ENCODE peak calls at places on chromosomes 11 and 22, in seven cellular contexts. Z is ascending aorta, Y is HCT116, W is choroid plexus epithelial cell, V is AG10803, M is PC-3, F is heart left ventricle. U is an unnamed sample.

GRCh38 chr11:69804769-69805508 is 14.3 kb downstream of the FGF3 start:
- DNase-seq in Z (no peak), Y (no peak), W (no peak), V (no peak), M (no peak), F (peak; percentile 66), U (no peak)

GRCh38 chr11:111878385-111878765 is 590 bp downstream of the FDXACB1 start:
- DNase-seq in Z (no peak), Y (peak; percentile 3), W (peak; percentile 17), V (no peak), M (peak; percentile 45), F (no peak), U (peak; percentile 40)

GRCh38 chr11:97409141-97409540 is 1019.3 kb downstream of the JRKL start:
- DNase-seq in Z (no peak), Y (no peak), W (no peak), V (no peak), M (no peak), F (no peak), U (no peak)

GRCh38 chr11:15418887-15419286 is 304.2 kb downstream of the INSC start:
- DNase-seq in Z (no peak), Y (no peak), W (no peak), V (no peak), M (no peak), F (no peak), U (no peak)

GRCh38 chr11:47856186-47856585 is 8.0 kb upstream of the NUP160 start:
- DNase-seq in Z (no peak), Y (no peak), W (peak; percentile 29), V (no peak), M (no peak), F (no peak), U (peak; percentile 55)

GRCh38 chr11:1171223-1171984 is 13.7 kb downstream of the MUC5AC start:
- DNase-seq in Z (no peak), Y (no peak), W (no peak), V (no peak), M (no peak), F (peak; percentile 5), U (no peak)

GRCh38 chr22:42286205-42286604 is 15.8 kb upstream of the TCF20 start:
- DNase-seq in Z (no peak), Y (no peak), W (no peak), V (no peak), M (no peak), F (no peak), U (no peak)

GRCh38 chr22:27124336-27125023 is 467.1 kb downstream of the MIAT start:
- DNase-seq in Z (peak; percentile 23), Y (no peak), W (no peak), V (peak; percentile 51), M (no peak), F (peak; percentile 72), U (peak; percentile 59)

GRCh38 chr22:29633514-29634312 is 30.3 kb downstream of the NF2 start:
- DNase-seq in Z (no peak), Y (no peak), W (no peak), V (no peak), M (peak; percentile 75), F (no peak), U (peak; percentile 42)

GRCh38 chr11:62928011-62928410 is 6.8 kb upstream of the CHRM1 start:
- DNase-seq in Z (no peak), Y (no peak), W (no peak), V (no peak), M (no peak), F (no peak), U (no peak)

GRCh38 chr22:23202812-23203451 is 22.6 kb downstream of the BCR start:
- DNase-seq in Z (no peak), Y (no peak), W (no peak), V (no peak), M (no peak), F (no peak), U (no peak)

GRCh38 chr11:61684870-61685610 is 4.8 kb downstream of the DAGLA start:
- DNase-seq in Z (no peak), Y (no peak), W (peak; percentile 51), V (no peak), M (no peak), F (no peak), U (no peak)

GRCh38 chr11:58334708-58335107 is 24.2 kb downstream of the OR5B17 start:
- DNase-seq in Z (no peak), Y (peak; percentile 31), W (peak; percentile 79), V (peak; percentile 76), M (peak; percentile 97), F (no peak), U (peak; percentile 76)

GRCh38 chr11:65215441-65216076 is 33.8 kb downstream of the CAPN1 start:
- DNase-seq in Z (no peak), Y (no peak), W (no peak), V (no peak), M (no peak), F (no peak), U (no peak)

GRCh38 chr11:23976776-23977380 is 520.0 kb upstream of the LUZP2 start:
- DNase-seq in Z (no peak), Y (no peak), W (peak; percentile 71), V (peak; percentile 63), M (no peak), F (no peak), U (peak; percentile 67)

GRCh38 chr11:1060885-1061616 is 13.6 kb upstream of the MUC2 start:
- DNase-seq in Z (no peak), Y (peak; percentile 74), W (peak; percentile 19), V (peak; percentile 82), M (peak; percentile 98), F (no peak), U (peak; percentile 81)

GRCh38 chr11:131889146-131889577 is 518.7 kb downstream of the NTM start:
- DNase-seq in Z (no peak), Y (no peak), W (peak; percentile 92), V (peak; percentile 96), M (peak; percentile 66), F (no peak), U (peak; percentile 88)

GRCh38 chr11:112555491-112556364 is 295.1 kb upstream of the PLET1 start:
- DNase-seq in Z (no peak), Y (peak; percentile 8), W (peak; percentile 62), V (peak; percentile 27), M (peak; percentile 65), F (peak; percentile 57), U (peak; percentile 22)

GRCh38 chr11:115452245-115452644 is 52.0 kb downstream of the CADM1 start:
- DNase-seq in Z (no peak), Y (no peak), W (no peak), V (no peak), M (no peak), F (no peak), U (no peak)

GRCh38 chr11:120183701-120184141 is 27.1 kb upstream of the OAF start:
- DNase-seq in Z (no peak), Y (no peak), W (no peak), V (no peak), M (no peak), F (no peak), U (no peak)

GRCh38 chr22:32680277-32680676 is 121.2 kb upstream of the TIMP3 start:
- DNase-seq in Z (no peak), Y (no peak), W (no peak), V (no peak), M (no peak), F (no peak), U (no peak)

GRCh38 chr22:32672542-32672941 is 129.0 kb upstream of the TIMP3 start:
- DNase-seq in Z (no peak), Y (no peak), W (no peak), V (no peak), M (no peak), F (no peak), U (no peak)

GRCh38 chr22:32676196-32676595 is 125.3 kb upstream of the TIMP3 start:
- DNase-seq in Z (no peak), Y (no peak), W (no peak), V (no peak), M (no peak), F (no peak), U (no peak)

GRCh38 chr22:32677876-32678275 is 123.6 kb upstream of the TIMP3 start:
- DNase-seq in Z (no peak), Y (no peak), W (no peak), V (no peak), M (no peak), F (no peak), U (no peak)

DNA sequence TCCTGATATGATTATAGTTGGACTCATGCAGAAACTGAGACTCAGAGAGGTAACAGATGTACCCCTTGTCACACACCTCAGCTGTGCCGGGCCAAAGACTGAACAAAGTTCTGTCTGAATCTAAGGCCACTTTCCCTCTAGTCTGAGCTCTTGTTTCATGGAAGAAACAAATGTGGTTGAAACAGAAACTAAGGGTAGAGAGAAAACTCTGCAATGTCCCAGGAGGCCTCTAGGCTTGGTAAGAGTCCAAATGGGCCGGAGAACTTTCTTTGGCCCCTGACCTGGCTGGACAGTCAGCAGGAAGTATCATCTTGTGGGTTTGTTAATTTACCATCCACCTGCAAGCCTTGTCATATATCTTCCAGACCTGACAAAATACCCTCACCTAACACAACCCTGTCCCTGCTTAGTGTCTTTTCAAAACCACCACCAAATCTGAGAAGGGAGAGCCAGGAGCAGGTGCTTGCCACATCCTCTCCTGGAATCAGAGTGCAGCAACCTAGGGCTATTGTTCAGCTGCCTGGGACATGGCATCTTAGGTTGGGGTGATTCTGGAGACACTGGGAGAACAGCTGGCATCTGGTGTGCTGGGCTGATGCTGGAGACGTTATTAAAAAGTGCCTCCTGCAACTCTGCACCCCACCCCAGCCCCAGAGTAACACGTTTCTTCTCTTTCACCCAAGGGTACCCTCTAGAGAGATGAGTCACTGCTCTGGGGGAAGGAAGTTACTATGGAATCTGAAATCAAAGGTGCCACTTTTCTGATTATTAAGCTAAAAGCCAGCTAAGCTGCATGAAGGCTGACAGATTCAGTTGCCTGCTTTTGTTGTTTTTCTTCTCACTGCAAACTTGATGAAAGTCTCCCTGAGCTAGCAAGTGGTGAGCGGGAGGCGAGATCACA is 126.3 kb upstream of the TIMP3 start:
- DNase-seq in Z (no peak), Y (no peak), W (peak; percentile 70), V (no peak), M (no peak), F (peak; percentile 43), U (peak; percentile 32)
- TF ChIP-seq CTCF in Z (no peak), Y (no peak), W (peak; percentile 62), V (peak; percentile 32), M (no peak), F (no peak), U (peak; percentile 37)

GRCh38 chr11:46220313-46220712 is 57.1 kb upstream of the CREB3L1 start:
- DNase-seq in Z (no peak), Y (no peak), W (no peak), V (no peak), M (no peak), F (no peak), U (no peak)

GRCh38 chr11:46222485-46223251 is 54.8 kb upstream of the CREB3L1 start:
- DNase-seq in Z (no peak), Y (no peak), W (no peak), V (no peak), M (no peak), F (no peak), U (peak; percentile 22)

GRCh38 chr11:46223252-46223513 is 54.3 kb upstream of the CREB3L1 start:
- DNase-seq in Z (no peak), Y (no peak), W (no peak), V (no peak), M (no peak), F (no peak), U (no peak)
- H3K4me3 ChIP-seq in Z (no peak overlapping the region), Y (no peak overlapping the region), W (no peak overlapping the region), V (no peak overlapping the region), M (no peak overlapping the region), F (no peak overlapping the region), U (no peak overlapping the region)

GRCh38 chr11:30000986-30001385 is 15.8 kb downstream of the KCNA4 start:
- DNase-seq in Z (no peak), Y (no peak), W (no peak), V (no peak), M (no peak), F (peak; percentile 35), U (no peak)
- TF ChIP-seq CTCF in Z (no peak), Y (no peak), W (no peak), V (no peak), M (no peak), F (no peak), U (no peak)

GRCh38 chr11:67483901-67484665 is 1.3 kb downstream of the AIP start:
- DNase-seq in Z (no peak), Y (no peak), W (no peak), V (no peak), M (no peak), F (no peak), U (no peak)
- H3K4me3 ChIP-seq in Z (no peak overlapping the region), Y (peak overlapping the region; percentile 61), W (peak overlapping the region; percentile 73), V (peak overlapping the region; percentile 83), M (peak overlapping the region; percentile 73), F (peak overlapping the region; percentile 66), U (peak overlapping the region; percentile 80)

U was measured in fibroblast of the aortic adventitia.